ENCODE peak calls at places on chromosomes 5 and 9, in ten cellular contexts. L is cardiac muscle cell, X is heart right ventricle, S is spleen, R is osteoblast, I is foreskin keratinocyte, N is lung, M is left ventricle myocardium inferior, G is heart left ventricle, O is stomach. Y is an unnamed sample.

GRCh38 chr5:54275361-54275760 is 35.0 kb downstream of the ARL15 start:
- DNase-seq in L (no peak), X (no peak), S (no peak), R (no peak), I (no peak), N (no peak), M (no peak), G (no peak), O (no peak), Y (no peak)

GRCh38 chr5:137808503-137809135 is 54.5 kb upstream of the HNRNPA0 start:
- DNase-seq in L (peak; percentile 18), X (peak; percentile 23), S (no peak), R (peak; percentile 22), I (peak; percentile 13), N (no peak), M (peak; percentile 35), G (peak; percentile 64), O (no peak), Y (no peak)

GRCh38 chr5:180555168-180555921 is 36.0 kb downstream of the SCGB3A1 start:
- DNase-seq in L (no peak), X (no peak), S (no peak), R (no peak), I (no peak), N (no peak), M (no peak), G (no peak), O (no peak), Y (no peak)

GRCh38 chr9:120928720-120929389 is 2.3 kb upstream of the TRAF1 start:
- DNase-seq in L (peak; percentile 67), X (peak; percentile 73), S (peak; percentile 98), R (peak; percentile 90), I (peak; percentile 35), N (peak; percentile 73), M (peak; percentile 81), G (peak; percentile 84), O (peak; percentile 83), Y (peak; percentile 87)

GRCh38 chr9:84375954-84376353 is 35.4 kb upstream of the SLC28A3 start:
- DNase-seq in L (no peak), X (no peak), S (no peak), R (no peak), I (no peak), N (no peak), M (no peak), G (no peak), O (no peak), Y (no peak)

GRCh38 chr9:112377684-112378344 is 2.1 kb upstream of the HSDL2 start:
- DNase-seq in L (no peak), X (no peak), S (no peak), R (no peak), I (no peak), N (no peak), M (no peak), G (no peak), O (no peak), Y (no peak)

GRCh38 chr5:72210913-72211670 is 103.8 kb downstream of the MAP1B start:
- DNase-seq in L (peak; percentile 74), X (peak; percentile 52), S (no peak), R (peak; percentile 82), I (peak; percentile 84), N (peak; percentile 32), M (peak; percentile 57), G (peak; percentile 66), O (peak; percentile 68), Y (peak; percentile 39)

GRCh38 chr5:100643473-100643872 is 108.3 kb downstream of the FAM174A start:
- DNase-seq in L (peak; percentile 15), X (no peak), S (no peak), R (no peak), I (peak; percentile 35), N (no peak), M (no peak), G (no peak), O (no peak), Y (no peak)

GRCh38 chr5:139389701-139390638 is at the start of gene MZB1:
- DNase-seq in L (no peak), X (no peak), S (peak; percentile 91), R (peak; percentile 87), I (no peak), N (no peak), M (no peak), G (no peak), O (no peak), Y (no peak)

GRCh38 chr5:36792560-36793180 is 83.9 kb upstream of the NIPBL start:
- DNase-seq in L (no peak), X (no peak), S (no peak), R (peak; percentile 22), I (no peak), N (no peak), M (no peak), G (no peak), O (no peak), Y (no peak)

GRCh38 chr9:71937898-71938297 is 26.5 kb downstream of the C9orf85 start:
- DNase-seq in L (no peak), X (no peak), S (no peak), R (no peak), I (no peak), N (no peak), M (no peak), G (no peak), O (no peak), Y (no peak)

GRCh38 chr5:158023266-158023665 is 164.3 kb upstream of the CLINT1 start:
- DNase-seq in L (no peak), X (no peak), S (no peak), R (no peak), I (peak; percentile 91), N (no peak), M (no peak), G (no peak), O (no peak), Y (no peak)

GRCh38 chr5:24294324-24294723 is 350.5 kb downstream of the CDH10 start:
- DNase-seq in L (no peak), X (no peak), S (no peak), R (no peak), I (no peak), N (no peak), M (no peak), G (no peak), O (no peak), Y (no peak)

GRCh38 chr5:80191991-80192398 is 63.9 kb downstream of the SERINC5 start:
- DNase-seq in L (no peak), X (peak; percentile 58), S (no peak), R (no peak), I (no peak), N (no peak), M (peak; percentile 73), G (peak; percentile 55), O (no peak), Y (peak; percentile 35)

GRCh38 chr5:41831155-41831554 is 39.1 kb downstream of the OXCT1 start:
- DNase-seq in L (no peak), X (no peak), S (no peak), R (no peak), I (no peak), N (no peak), M (no peak), G (no peak), O (no peak), Y (no peak)

GRCh38 chr5:41832430-41832829 is 37.8 kb downstream of the OXCT1 start:
- DNase-seq in L (no peak), X (no peak), S (no peak), R (no peak), I (no peak), N (no peak), M (no peak), G (no peak), O (no peak), Y (no peak)

GRCh38 chr5:41834506-41834905 is 35.7 kb downstream of the OXCT1 start:
- DNase-seq in L (no peak), X (no peak), S (no peak), R (no peak), I (no peak), N (no peak), M (no peak), G (no peak), O (no peak), Y (no peak)

GRCh38 chr5:41841325-41841724 is 28.9 kb downstream of the OXCT1 start:
- DNase-seq in L (no peak), X (no peak), S (no peak), R (no peak), I (no peak), N (no peak), M (no peak), G (no peak), O (no peak), Y (no peak)

GRCh38 chr5:41835625-41836024 is 34.6 kb downstream of the OXCT1 start:
- DNase-seq in L (peak; percentile 73), X (peak; percentile 69), S (no peak), R (peak; percentile 77), I (peak; percentile 54), N (no peak), M (peak; percentile 54), G (peak; percentile 83), O (no peak), Y (peak; percentile 67)
- H3K27me3 ChIP-seq in L (no peaks in the 10 kb centered on the region), X (no peaks in the 10 kb centered on the region), S (no peaks in the 10 kb centered on the region), R (no peaks in the 10 kb centered on the region), I (no peaks in the 10 kb centered on the region), N (no peaks in the 10 kb centered on the region), M (no peaks in the 10 kb centered on the region), G (no peaks in the 10 kb centered on the region), O (no peaks in the 10 kb centered on the region), Y (no peaks in the 10 kb centered on the region)

DNA sequence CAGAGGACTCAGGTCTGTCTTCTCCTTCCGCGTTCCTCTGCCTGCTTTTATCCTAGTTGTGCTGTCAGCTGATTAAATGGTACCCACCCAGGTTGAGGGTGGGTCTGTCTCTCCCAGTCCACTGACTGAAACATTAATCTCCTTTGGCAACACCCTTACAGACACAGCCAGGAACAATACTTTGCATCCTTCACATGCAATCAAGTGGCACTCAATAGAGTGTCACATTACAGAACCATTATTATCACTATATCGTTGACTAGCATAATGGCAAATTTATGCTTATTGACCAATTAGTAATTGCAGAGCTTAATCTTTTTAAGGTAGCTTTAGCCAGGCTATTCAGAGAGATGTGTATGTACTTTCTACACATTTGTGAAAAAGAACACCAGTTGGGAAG is 64.9 kb downstream of the UNC13B start:
- DNase-seq in L (no peak), X (no peak), S (no peak), R (no peak), I (no peak), N (no peak), M (no peak), G (no peak), O (no peak), Y (no peak)
- H3K27ac ChIP-seq in L (peak overlapping the region; percentile 69), X (no peak overlapping the region), S (no peak overlapping the region), R (no peak overlapping the region), I (no peak overlapping the region), N (no peak overlapping the region), M (no peak overlapping the region), G (no peak overlapping the region), O (no peak overlapping the region), Y (no peak overlapping the region)

DNA sequence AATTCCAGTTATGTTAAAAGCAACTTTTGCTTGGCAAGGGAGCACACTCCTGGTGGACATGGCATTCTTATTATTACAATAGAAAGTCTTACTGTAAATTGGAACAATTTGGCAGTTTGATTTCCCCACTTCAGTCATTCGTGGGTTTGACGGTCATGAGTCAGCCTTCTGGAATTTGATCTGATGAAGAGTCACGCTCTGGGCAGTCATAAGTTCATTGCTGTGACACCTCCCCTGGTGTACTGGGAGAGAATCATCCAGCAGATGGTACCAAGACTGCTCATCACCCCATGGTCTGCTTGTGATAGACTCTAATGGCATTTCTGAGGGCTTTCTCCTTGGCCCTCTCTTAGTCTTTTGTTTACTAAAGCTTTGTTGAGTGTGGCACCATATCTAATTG is 53.8 kb downstream of the GLRA1 start:
- DNase-seq in L (peak; percentile 44), X (no peak), S (no peak), R (peak; percentile 90), I (peak; percentile 84), N (no peak), M (no peak), G (no peak), O (no peak), Y (no peak)
- TF ChIP-seq CTCF in L (no peak), X (no peak), S (no peak), R (no peak), I (peak; percentile 22), N (no peak), M (no peak), G (no peak), O (no peak), Y (no peak)

GRCh38 chr9:76803083-76803482 is 38.8 kb downstream of the PCA3 start:
- DNase-seq in L (no peak), X (no peak), S (no peak), R (no peak), I (no peak), N (no peak), M (no peak), G (no peak), O (no peak), Y (no peak)
- H3K27me3 ChIP-seq in L (no peaks in the 10 kb centered on the region), X (peaks cover 13% of the 10 kb centered on the region), S (no peaks in the 10 kb centered on the region), R (peaks cover 8% of the 10 kb centered on the region), I (peaks cover 2% of the 10 kb centered on the region), N (no peaks in the 10 kb centered on the region), M (peaks cover 45% of the 10 kb centered on the region), G (peaks cover 9% of the 10 kb centered on the region), O (peaks cover 5% of the 10 kb centered on the region), Y (no peaks in the 10 kb centered on the region)

Y was measured in psoas muscle.